ENCODE peak calls at places on chromosomes 2 and 18, in seven cellular contexts. One of them, this sample, is unnamed.

GRCh38 chr18:9578306-9578705 is 36.1 kb downstream of the PPP4R1 start:
- DNase-seq in pancreas: no peak
- DNase-seq in CD8-positive, alpha-beta T cell: no peak
- DNase-seq in OCI-LY7: no peak
- DNase-seq in SK-N-SH: no peak
- DNase-seq in body of pancreas: no peak
- DNase-seq in PC-3: peak; percentile 24
- DNase-seq in this sample: peak; percentile 46

GRCh38 chr2:240359695-240360094 is 75.8 kb upstream of the GPC1 start:
- DNase-seq in pancreas: no peak
- DNase-seq in CD8-positive, alpha-beta T cell: no peak
- DNase-seq in OCI-LY7: no peak
- DNase-seq in SK-N-SH: no peak
- DNase-seq in body of pancreas: no peak
- DNase-seq in PC-3: no peak
- DNase-seq in this sample: no peak

GRCh38 chr2:46690825-46691224 is 211.5 kb downstream of the TMEM247 start:
- DNase-seq in pancreas: no peak
- DNase-seq in CD8-positive, alpha-beta T cell: no peak
- DNase-seq in OCI-LY7: no peak
- DNase-seq in SK-N-SH: no peak
- DNase-seq in body of pancreas: no peak
- DNase-seq in PC-3: peak; percentile 23
- DNase-seq in this sample: no peak

GRCh38 chr2:23118313-23118712 is 266.7 kb upstream of the KLHL29 start:
- DNase-seq in pancreas: no peak
- DNase-seq in CD8-positive, alpha-beta T cell: no peak
- DNase-seq in OCI-LY7: no peak
- DNase-seq in SK-N-SH: no peak
- DNase-seq in body of pancreas: no peak
- DNase-seq in PC-3: no peak
- DNase-seq in this sample: no peak

GRCh38 chr2:38362223-38362622 is 14.8 kb downstream of the ATL2 start:
- DNase-seq in pancreas: no peak
- DNase-seq in CD8-positive, alpha-beta T cell: no peak
- DNase-seq in OCI-LY7: no peak
- DNase-seq in SK-N-SH: no peak
- DNase-seq in body of pancreas: no peak
- DNase-seq in PC-3: no peak
- DNase-seq in this sample: no peak

GRCh38 chr18:8792688-8793316 is 87.4 kb downstream of the MTCL1 start:
- DNase-seq in pancreas: no peak
- DNase-seq in CD8-positive, alpha-beta T cell: no peak
- DNase-seq in OCI-LY7: no peak
- DNase-seq in SK-N-SH: no peak
- DNase-seq in body of pancreas: no peak
- DNase-seq in PC-3: no peak
- DNase-seq in this sample: no peak

GRCh38 chr2:218284106-218284811 is 8.0 kb downstream of the TMBIM1 start:
- DNase-seq in pancreas: peak; percentile 67
- DNase-seq in CD8-positive, alpha-beta T cell: peak; percentile 62
- DNase-seq in OCI-LY7: no peak
- DNase-seq in SK-N-SH: no peak
- DNase-seq in body of pancreas: peak; percentile 78
- DNase-seq in PC-3: peak; percentile 89
- DNase-seq in this sample: peak; percentile 71

GRCh38 chr2:119290859-119291587 is 67.4 kb downstream of the STEAP3 start:
- DNase-seq in pancreas: peak; percentile 91
- DNase-seq in CD8-positive, alpha-beta T cell: peak; percentile 81
- DNase-seq in OCI-LY7: peak; percentile 70
- DNase-seq in SK-N-SH: peak; percentile 63
- DNase-seq in body of pancreas: peak; percentile 89
- DNase-seq in PC-3: peak; percentile 87
- DNase-seq in this sample: peak; percentile 11

GRCh38 chr18:13406770-13407169 is 188.2 kb downstream of the LDLRAD4 start:
- DNase-seq in pancreas: no peak
- DNase-seq in CD8-positive, alpha-beta T cell: peak; percentile 5
- DNase-seq in OCI-LY7: no peak
- DNase-seq in SK-N-SH: no peak
- DNase-seq in body of pancreas: no peak
- DNase-seq in PC-3: no peak
- DNase-seq in this sample: no peak

GRCh38 chr2:45005261-45006002 is 3.8 kb downstream of the SIX2 start:
- DNase-seq in pancreas: no peak
- DNase-seq in CD8-positive, alpha-beta T cell: no peak
- DNase-seq in OCI-LY7: no peak
- DNase-seq in SK-N-SH: peak; percentile 31
- DNase-seq in body of pancreas: no peak
- DNase-seq in PC-3: no peak
- DNase-seq in this sample: no peak

GRCh38 chr2:45002661-45003210 is 6.5 kb downstream of the SIX2 start:
- DNase-seq in pancreas: no peak
- DNase-seq in CD8-positive, alpha-beta T cell: no peak
- DNase-seq in OCI-LY7: no peak
- DNase-seq in SK-N-SH: no peak
- DNase-seq in body of pancreas: no peak
- DNase-seq in PC-3: no peak
- DNase-seq in this sample: no peak

GRCh38 chr2:45003586-45004568 is 5.4 kb downstream of the SIX2 start:
- DNase-seq in pancreas: no peak
- DNase-seq in CD8-positive, alpha-beta T cell: no peak
- DNase-seq in OCI-LY7: no peak
- DNase-seq in SK-N-SH: peak; percentile 33
- DNase-seq in body of pancreas: no peak
- DNase-seq in PC-3: no peak
- DNase-seq in this sample: no peak

GRCh38 chr2:45006041-45006941 is 3.0 kb downstream of the SIX2 start:
- DNase-seq in pancreas: no peak
- DNase-seq in CD8-positive, alpha-beta T cell: no peak
- DNase-seq in OCI-LY7: no peak
- DNase-seq in SK-N-SH: peak; percentile 35
- DNase-seq in body of pancreas: no peak
- DNase-seq in PC-3: no peak
- DNase-seq in this sample: no peak

GRCh38 chr2:45004569-45005181 is 4.6 kb downstream of the SIX2 start:
- DNase-seq in pancreas: no peak
- DNase-seq in CD8-positive, alpha-beta T cell: no peak
- DNase-seq in OCI-LY7: no peak
- DNase-seq in SK-N-SH: no peak
- DNase-seq in body of pancreas: no peak
- DNase-seq in PC-3: no peak
- DNase-seq in this sample: no peak
- H3K4me1 ChIP-seq in pancreas: peaks cover 9% of the 10 kb centered on the region
- H3K4me1 ChIP-seq in CD8-positive, alpha-beta T cell: peaks cover 15% of the 10 kb centered on the region
- H3K4me1 ChIP-seq in OCI-LY7: no peaks in the 10 kb centered on the region
- H3K4me1 ChIP-seq in SK-N-SH: peaks cover 4% of the 10 kb centered on the region
- H3K4me1 ChIP-seq in body of pancreas: peaks cover 43% of the 10 kb centered on the region
- H3K4me1 ChIP-seq in PC-3: peaks cover 16% of the 10 kb centered on the region
- H3K4me1 ChIP-seq in this sample: no peaks in the 10 kb centered on the region

DNA sequence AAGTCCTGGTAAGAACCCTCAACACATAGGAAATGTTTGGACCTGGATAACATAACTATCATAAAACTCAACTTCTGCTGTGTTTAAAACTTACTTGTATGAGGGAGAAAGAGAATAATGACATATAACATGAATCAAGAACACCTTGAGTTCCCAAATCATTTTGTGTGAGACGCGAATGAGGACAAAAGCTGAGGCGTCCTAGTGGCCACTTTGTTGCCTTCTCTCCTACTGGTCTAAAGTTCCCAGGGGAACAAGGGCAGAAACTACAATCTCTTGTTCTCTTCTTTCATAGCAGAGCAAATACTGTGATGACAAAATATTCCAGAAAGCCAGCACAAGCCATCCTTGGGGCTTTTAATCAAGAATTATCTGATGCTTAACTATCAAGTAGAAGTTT is 8.3 kb upstream of the LCT start:
- DNase-seq in pancreas: no peak
- DNase-seq in CD8-positive, alpha-beta T cell: no peak
- DNase-seq in OCI-LY7: no peak
- DNase-seq in SK-N-SH: no peak
- DNase-seq in body of pancreas: no peak
- DNase-seq in PC-3: no peak
- DNase-seq in this sample: no peak
- TF ChIP-seq CTCF in pancreas: no peak
- TF ChIP-seq CTCF in CD8-positive, alpha-beta T cell: no peak
- TF ChIP-seq CTCF in OCI-LY7: no peak
- TF ChIP-seq CTCF in SK-N-SH: no peak
- TF ChIP-seq CTCF in body of pancreas: no peak
- TF ChIP-seq CTCF in PC-3: peak; percentile 14
- TF ChIP-seq CTCF in this sample: no peak

GRCh38 chr18:50272593-50272992 is 6.3 kb upstream of the CFAP53 start:
- DNase-seq in pancreas: no peak
- DNase-seq in CD8-positive, alpha-beta T cell: no peak
- DNase-seq in OCI-LY7: no peak
- DNase-seq in SK-N-SH: no peak
- DNase-seq in body of pancreas: no peak
- DNase-seq in PC-3: no peak
- DNase-seq in this sample: no peak
- H3K27ac ChIP-seq in pancreas: no peak overlapping the region
- H3K27ac ChIP-seq in CD8-positive, alpha-beta T cell: no peak overlapping the region
- H3K27ac ChIP-seq in OCI-LY7: no peak overlapping the region
- H3K27ac ChIP-seq in SK-N-SH: no peak overlapping the region
- H3K27ac ChIP-seq in body of pancreas: no peak overlapping the region
- H3K27ac ChIP-seq in PC-3: no peak overlapping the region
- H3K27ac ChIP-seq in this sample: no peak overlapping the region

DNA sequence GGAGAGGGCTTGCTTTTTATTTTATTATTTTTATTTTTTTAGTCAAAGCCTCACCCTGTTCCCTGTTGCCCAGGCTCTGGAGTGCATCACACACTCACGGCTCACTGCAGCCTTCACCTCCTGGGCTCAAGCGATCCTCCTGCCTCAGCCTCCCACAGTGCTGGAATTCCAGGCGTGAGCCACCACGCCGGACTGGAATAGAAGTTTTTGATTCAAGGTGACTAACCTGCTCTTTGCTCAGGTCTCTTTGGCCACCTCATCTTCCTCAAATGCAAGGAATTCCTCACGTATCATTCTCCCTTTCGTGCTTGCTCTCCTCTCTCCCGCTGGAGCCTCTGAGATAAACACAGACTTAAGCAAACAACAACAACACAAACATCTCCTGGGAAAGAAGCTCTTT is 636.8 kb downstream of the ADCYAP1 start:
- DNase-seq in pancreas: no peak
- DNase-seq in CD8-positive, alpha-beta T cell: no peak
- DNase-seq in OCI-LY7: no peak
- DNase-seq in SK-N-SH: no peak
- DNase-seq in body of pancreas: no peak
- DNase-seq in PC-3: no peak
- DNase-seq in this sample: no peak
- H3K4me1 ChIP-seq in pancreas: no peaks in the 10 kb centered on the region
- H3K4me1 ChIP-seq in CD8-positive, alpha-beta T cell: no peaks in the 10 kb centered on the region
- H3K4me1 ChIP-seq in OCI-LY7: no peaks in the 10 kb centered on the region
- H3K4me1 ChIP-seq in SK-N-SH: no peaks in the 10 kb centered on the region
- H3K4me1 ChIP-seq in body of pancreas: no peaks in the 10 kb centered on the region
- H3K4me1 ChIP-seq in PC-3: no peaks in the 10 kb centered on the region
- H3K4me1 ChIP-seq in this sample: no peaks in the 10 kb centered on the region

DNA sequence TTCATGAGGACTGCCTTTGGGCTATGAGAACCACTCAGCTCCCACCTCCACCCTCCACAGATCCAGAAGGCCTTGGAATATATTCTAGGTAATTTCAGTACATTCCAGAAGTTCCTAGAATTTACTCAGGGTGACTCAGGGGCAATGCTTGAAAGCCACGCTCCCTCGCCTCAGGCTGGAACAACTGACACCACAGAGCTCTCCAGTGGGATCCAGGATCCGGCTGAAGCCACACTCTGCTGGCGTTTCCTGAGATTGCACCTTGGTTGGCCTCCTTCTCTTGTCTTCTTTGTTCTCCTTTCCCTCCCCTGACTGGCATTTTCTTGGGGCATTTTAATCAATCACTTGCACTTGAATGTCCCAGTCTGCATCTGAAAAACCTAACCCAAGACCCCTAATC is 92.6 kb upstream of the KCNE4 start:
- DNase-seq in pancreas: no peak
- DNase-seq in CD8-positive, alpha-beta T cell: no peak
- DNase-seq in OCI-LY7: no peak
- DNase-seq in SK-N-SH: no peak
- DNase-seq in body of pancreas: no peak
- DNase-seq in PC-3: peak; percentile 96
- DNase-seq in this sample: peak; percentile 93
- TF ChIP-seq CTCF in pancreas: no peak
- TF ChIP-seq CTCF in CD8-positive, alpha-beta T cell: no peak
- TF ChIP-seq CTCF in OCI-LY7: no peak
- TF ChIP-seq CTCF in SK-N-SH: peak; percentile 53
- TF ChIP-seq CTCF in body of pancreas: no peak
- TF ChIP-seq CTCF in PC-3: peak; percentile 64
- TF ChIP-seq CTCF in this sample: peak; percentile 80

DNA sequence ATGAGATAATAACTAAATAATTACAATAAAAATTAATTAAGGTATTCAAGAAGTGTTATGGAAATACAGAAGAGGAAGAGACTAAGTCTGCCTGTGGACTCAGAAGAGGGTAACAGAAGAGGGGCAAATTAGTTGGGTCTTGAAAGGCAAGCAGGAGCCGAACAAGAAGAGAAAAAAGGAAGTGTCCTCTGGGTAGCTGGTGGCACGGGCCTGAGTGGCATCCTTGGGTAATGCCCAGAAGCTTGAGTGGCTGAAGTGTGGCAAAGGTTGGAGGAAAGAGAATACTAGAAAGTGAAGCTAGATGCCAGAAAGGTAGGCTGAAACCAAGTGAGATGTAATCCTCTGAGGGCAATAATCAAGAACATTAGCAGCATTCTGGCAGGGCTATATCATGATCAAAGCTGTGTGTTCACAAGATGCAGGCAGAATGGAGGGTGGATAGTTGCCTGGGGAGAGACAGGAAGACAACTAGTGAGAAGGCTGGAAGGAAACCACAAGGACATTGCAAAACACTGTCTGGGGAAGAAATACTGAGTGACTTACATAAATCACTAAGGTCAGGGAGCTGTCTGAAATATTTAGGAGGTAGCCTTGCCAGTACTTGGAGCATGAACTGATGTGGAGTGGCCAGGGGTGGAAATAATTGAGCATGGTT is 16.2 kb downstream of the DOCK10 start:
- DNase-seq in pancreas: no peak
- DNase-seq in CD8-positive, alpha-beta T cell: no peak
- DNase-seq in OCI-LY7: no peak
- DNase-seq in SK-N-SH: no peak
- DNase-seq in body of pancreas: no peak
- DNase-seq in PC-3: peak; percentile 55
- DNase-seq in this sample: peak; percentile 51
- H3K27ac ChIP-seq in pancreas: no peak overlapping the region
- H3K27ac ChIP-seq in CD8-positive, alpha-beta T cell: no peak overlapping the region
- H3K27ac ChIP-seq in OCI-LY7: no peak overlapping the region
- H3K27ac ChIP-seq in SK-N-SH: peak overlapping the region; percentile 55
- H3K27ac ChIP-seq in body of pancreas: no peak overlapping the region
- H3K27ac ChIP-seq in PC-3: no peak overlapping the region
- H3K27ac ChIP-seq in this sample: no peak overlapping the region